ENCODE peak calls at places on chromosomes 11 and 22, in ten cellular contexts. One of them, this sample, is unnamed.

GRCh38 chr22:21646608-21647590 is 4.8 kb downstream of the SDF2L1 start:
- DNase-seq in iPS-NIHi11: peak
- DNase-seq in H54: peak
- DNase-seq in T-helper 1 cell: peak
- DNase-seq in AG09309: no peak
- DNase-seq in BJ: no peak
- DNase-seq in fibroblast of lung: peak
- DNase-seq in left cardiac atrium: peak
- DNase-seq in MV-4-11: peak
- DNase-seq in endothelial cell: peak
- DNase-seq in this sample: peak

GRCh38 chr11:75280770-75281468 is 40.3 kb downstream of the TPBGL start:
- DNase-seq in iPS-NIHi11: no peak
- DNase-seq in H54: no peak
- DNase-seq in T-helper 1 cell: no peak
- DNase-seq in AG09309: no peak
- DNase-seq in BJ: no peak
- DNase-seq in fibroblast of lung: no peak
- DNase-seq in left cardiac atrium: peak
- DNase-seq in MV-4-11: no peak
- DNase-seq in endothelial cell: peak
- DNase-seq in this sample: no peak

GRCh38 chr11:23021287-23021863 is 161.1 kb upstream of the CCDC179 start:
- DNase-seq in iPS-NIHi11: peak
- DNase-seq in H54: peak
- DNase-seq in T-helper 1 cell: no peak
- DNase-seq in AG09309: no peak
- DNase-seq in BJ: no peak
- DNase-seq in fibroblast of lung: peak
- DNase-seq in left cardiac atrium: no peak
- DNase-seq in MV-4-11: no peak
- DNase-seq in endothelial cell: peak
- DNase-seq in this sample: peak

GRCh38 chr22:42856179-42856864 is 751 bp downstream of the ARFGAP3 start:
- DNase-seq in iPS-NIHi11: no peak
- DNase-seq in H54: no peak
- DNase-seq in T-helper 1 cell: peak
- DNase-seq in AG09309: no peak
- DNase-seq in BJ: no peak
- DNase-seq in fibroblast of lung: peak
- DNase-seq in left cardiac atrium: peak
- DNase-seq in MV-4-11: peak
- DNase-seq in endothelial cell: no peak
- DNase-seq in this sample: peak

GRCh38 chr11:95360382-95360781 is 129.4 kb upstream of the SESN3 start:
- DNase-seq in iPS-NIHi11: peak
- DNase-seq in H54: no peak
- DNase-seq in T-helper 1 cell: no peak
- DNase-seq in AG09309: peak
- DNase-seq in BJ: no peak
- DNase-seq in fibroblast of lung: no peak
- DNase-seq in left cardiac atrium: no peak
- DNase-seq in MV-4-11: peak
- DNase-seq in endothelial cell: no peak
- DNase-seq in this sample: no peak

GRCh38 chr22:46598737-46599424 is 21.3 kb upstream of the GRAMD4 start:
- DNase-seq in iPS-NIHi11: no peak
- DNase-seq in H54: no peak
- DNase-seq in T-helper 1 cell: no peak
- DNase-seq in AG09309: no peak
- DNase-seq in BJ: no peak
- DNase-seq in fibroblast of lung: peak
- DNase-seq in left cardiac atrium: no peak
- DNase-seq in MV-4-11: peak
- DNase-seq in endothelial cell: no peak
- DNase-seq in this sample: no peak

GRCh38 chr11:118514103-118514502 is 13.2 kb upstream of the TTC36 start:
- DNase-seq in iPS-NIHi11: no peak
- DNase-seq in H54: no peak
- DNase-seq in T-helper 1 cell: no peak
- DNase-seq in AG09309: no peak
- DNase-seq in BJ: no peak
- DNase-seq in fibroblast of lung: no peak
- DNase-seq in left cardiac atrium: no peak
- DNase-seq in MV-4-11: no peak
- DNase-seq in endothelial cell: no peak
- DNase-seq in this sample: no peak

GRCh38 chr22:45690008-45690407 is 18.4 kb downstream of the ATXN10 start:
- DNase-seq in iPS-NIHi11: no peak
- DNase-seq in H54: no peak
- DNase-seq in T-helper 1 cell: no peak
- DNase-seq in AG09309: no peak
- DNase-seq in BJ: no peak
- DNase-seq in fibroblast of lung: no peak
- DNase-seq in left cardiac atrium: no peak
- DNase-seq in MV-4-11: no peak
- DNase-seq in endothelial cell: no peak
- DNase-seq in this sample: no peak

GRCh38 chr22:50276143-50276542 is 6.0 kb upstream of the MAPK11 start:
- DNase-seq in iPS-NIHi11: peak
- DNase-seq in H54: no peak
- DNase-seq in T-helper 1 cell: peak
- DNase-seq in AG09309: no peak
- DNase-seq in BJ: no peak
- DNase-seq in fibroblast of lung: peak
- DNase-seq in left cardiac atrium: peak
- DNase-seq in MV-4-11: peak
- DNase-seq in endothelial cell: peak
- DNase-seq in this sample: no peak

GRCh38 chr11:17386331-17387084 is 2.0 kb downstream of the KCNJ11 start:
- DNase-seq in iPS-NIHi11: peak
- DNase-seq in H54: peak
- DNase-seq in T-helper 1 cell: peak
- DNase-seq in AG09309: no peak
- DNase-seq in BJ: no peak
- DNase-seq in fibroblast of lung: peak
- DNase-seq in left cardiac atrium: peak
- DNase-seq in MV-4-11: peak
- DNase-seq in endothelial cell: peak
- DNase-seq in this sample: peak

GRCh38 chr22:37267661-37268413 is 14.5 kb upstream of the CYTH4 start:
- DNase-seq in iPS-NIHi11: no peak
- DNase-seq in H54: no peak
- DNase-seq in T-helper 1 cell: no peak
- DNase-seq in AG09309: no peak
- DNase-seq in BJ: no peak
- DNase-seq in fibroblast of lung: peak
- DNase-seq in left cardiac atrium: no peak
- DNase-seq in MV-4-11: peak
- DNase-seq in endothelial cell: no peak
- DNase-seq in this sample: no peak

GRCh38 chr11:130999086-130999485 is 82.8 kb upstream of the SNX19 start:
- DNase-seq in iPS-NIHi11: no peak
- DNase-seq in H54: no peak
- DNase-seq in T-helper 1 cell: no peak
- DNase-seq in AG09309: peak
- DNase-seq in BJ: no peak
- DNase-seq in fibroblast of lung: peak
- DNase-seq in left cardiac atrium: no peak
- DNase-seq in MV-4-11: no peak
- DNase-seq in endothelial cell: no peak
- DNase-seq in this sample: no peak

GRCh38 chr22:38033522-38034277 is 23.5 kb upstream of the PICK1 start:
- DNase-seq in iPS-NIHi11: no peak
- DNase-seq in H54: no peak
- DNase-seq in T-helper 1 cell: no peak
- DNase-seq in AG09309: no peak
- DNase-seq in BJ: no peak
- DNase-seq in fibroblast of lung: no peak
- DNase-seq in left cardiac atrium: no peak
- DNase-seq in MV-4-11: no peak
- DNase-seq in endothelial cell: no peak
- DNase-seq in this sample: peak

GRCh38 chr11:17402486-17402885 is 14.0 kb upstream of the KCNJ11 start:
- DNase-seq in iPS-NIHi11: no peak
- DNase-seq in H54: no peak
- DNase-seq in T-helper 1 cell: no peak
- DNase-seq in AG09309: no peak
- DNase-seq in BJ: no peak
- DNase-seq in fibroblast of lung: no peak
- DNase-seq in left cardiac atrium: no peak
- DNase-seq in MV-4-11: no peak
- DNase-seq in endothelial cell: no peak
- DNase-seq in this sample: no peak

GRCh38 chr11:12330491-12331231 is 46.7 kb upstream of the PARVA start:
- DNase-seq in iPS-NIHi11: peak
- DNase-seq in H54: no peak
- DNase-seq in T-helper 1 cell: no peak
- DNase-seq in AG09309: no peak
- DNase-seq in BJ: no peak
- DNase-seq in fibroblast of lung: peak
- DNase-seq in left cardiac atrium: no peak
- DNase-seq in MV-4-11: no peak
- DNase-seq in endothelial cell: no peak
- DNase-seq in this sample: peak

GRCh38 chr11:95917188-95918036 is 6.5 kb downstream of the MTMR2 start:
- DNase-seq in iPS-NIHi11: no peak
- DNase-seq in H54: no peak
- DNase-seq in T-helper 1 cell: no peak
- DNase-seq in AG09309: no peak
- DNase-seq in BJ: no peak
- DNase-seq in fibroblast of lung: peak
- DNase-seq in left cardiac atrium: no peak
- DNase-seq in MV-4-11: no peak
- DNase-seq in endothelial cell: no peak
- DNase-seq in this sample: no peak

GRCh38 chr22:50542416-50542927 is 3.2 kb upstream of the KLHDC7B start:
- DNase-seq in iPS-NIHi11: no peak
- DNase-seq in H54: no peak
- DNase-seq in T-helper 1 cell: no peak
- DNase-seq in AG09309: no peak
- DNase-seq in BJ: no peak
- DNase-seq in fibroblast of lung: no peak
- DNase-seq in left cardiac atrium: no peak
- DNase-seq in MV-4-11: peak
- DNase-seq in endothelial cell: no peak
- DNase-seq in this sample: no peak

GRCh38 chr11:9527481-9528140 is 45.9 kb upstream of the WEE1 start:
- DNase-seq in iPS-NIHi11: no peak
- DNase-seq in H54: no peak
- DNase-seq in T-helper 1 cell: no peak
- DNase-seq in AG09309: peak
- DNase-seq in BJ: peak
- DNase-seq in fibroblast of lung: peak
- DNase-seq in left cardiac atrium: no peak
- DNase-seq in MV-4-11: no peak
- DNase-seq in endothelial cell: no peak
- DNase-seq in this sample: no peak

GRCh38 chr11:47516155-47516554 is 36.8 kb downstream of the CELF1 start:
- DNase-seq in iPS-NIHi11: no peak
- DNase-seq in H54: no peak
- DNase-seq in T-helper 1 cell: no peak
- DNase-seq in AG09309: no peak
- DNase-seq in BJ: no peak
- DNase-seq in fibroblast of lung: no peak
- DNase-seq in left cardiac atrium: no peak
- DNase-seq in MV-4-11: no peak
- DNase-seq in endothelial cell: no peak
- DNase-seq in this sample: no peak

GRCh38 chr22:41500303-41500702 is 31.4 kb downstream of the ACO2 start:
- DNase-seq in iPS-NIHi11: no peak
- DNase-seq in H54: no peak
- DNase-seq in T-helper 1 cell: no peak
- DNase-seq in AG09309: no peak
- DNase-seq in BJ: no peak
- DNase-seq in fibroblast of lung: no peak
- DNase-seq in left cardiac atrium: no peak
- DNase-seq in MV-4-11: no peak
- DNase-seq in endothelial cell: no peak
- DNase-seq in this sample: no peak

GRCh38 chr22:19131685-19132015 is 542 bp downstream of the TSSK2 start:
- DNase-seq in iPS-NIHi11: no peak
- DNase-seq in H54: no peak
- DNase-seq in T-helper 1 cell: no peak
- DNase-seq in AG09309: no peak
- DNase-seq in BJ: no peak
- DNase-seq in fibroblast of lung: no peak
- DNase-seq in left cardiac atrium: no peak
- DNase-seq in MV-4-11: no peak
- DNase-seq in endothelial cell: no peak
- DNase-seq in this sample: no peak

GRCh38 chr11:114916406-114916805 is 238.1 kb downstream of the NXPE2 start:
- DNase-seq in iPS-NIHi11: no peak
- DNase-seq in H54: no peak
- DNase-seq in T-helper 1 cell: no peak
- DNase-seq in AG09309: no peak
- DNase-seq in BJ: no peak
- DNase-seq in fibroblast of lung: no peak
- DNase-seq in left cardiac atrium: no peak
- DNase-seq in MV-4-11: no peak
- DNase-seq in endothelial cell: no peak
- DNase-seq in this sample: no peak

GRCh38 chr11:118635642-118636041 is 28.2 kb downstream of the PHLDB1 start:
- DNase-seq in iPS-NIHi11: no peak
- DNase-seq in H54: no peak
- DNase-seq in T-helper 1 cell: no peak
- DNase-seq in AG09309: no peak
- DNase-seq in BJ: no peak
- DNase-seq in fibroblast of lung: no peak
- DNase-seq in left cardiac atrium: no peak
- DNase-seq in MV-4-11: no peak
- DNase-seq in endothelial cell: no peak
- DNase-seq in this sample: no peak

GRCh38 chr22:29117799-29118477 is 45.1 kb downstream of the KREMEN1 start:
- DNase-seq in iPS-NIHi11: no peak
- DNase-seq in H54: no peak
- DNase-seq in T-helper 1 cell: no peak
- DNase-seq in AG09309: no peak
- DNase-seq in BJ: no peak
- DNase-seq in fibroblast of lung: peak
- DNase-seq in left cardiac atrium: no peak
- DNase-seq in MV-4-11: peak
- DNase-seq in endothelial cell: no peak
- DNase-seq in this sample: no peak

GRCh38 chr11:12539570-12539969 is 134.7 kb upstream of the TEAD1 start:
- DNase-seq in iPS-NIHi11: no peak
- DNase-seq in H54: peak
- DNase-seq in T-helper 1 cell: no peak
- DNase-seq in AG09309: peak
- DNase-seq in BJ: peak
- DNase-seq in fibroblast of lung: peak
- DNase-seq in left cardiac atrium: no peak
- DNase-seq in MV-4-11: no peak
- DNase-seq in endothelial cell: no peak
- DNase-seq in this sample: no peak

GRCh38 chr22:31628362-31628761 is 33.7 kb downstream of the PISD start:
- DNase-seq in iPS-NIHi11: no peak
- DNase-seq in H54: no peak
- DNase-seq in T-helper 1 cell: no peak
- DNase-seq in AG09309: no peak
- DNase-seq in BJ: no peak
- DNase-seq in fibroblast of lung: no peak
- DNase-seq in left cardiac atrium: no peak
- DNase-seq in MV-4-11: no peak
- DNase-seq in endothelial cell: no peak
- DNase-seq in this sample: no peak

GRCh38 chr11:59102259-59102765 is 4.7 kb upstream of the FAM111B start:
- DNase-seq in iPS-NIHi11: peak
- DNase-seq in H54: no peak
- DNase-seq in T-helper 1 cell: peak
- DNase-seq in AG09309: no peak
- DNase-seq in BJ: no peak
- DNase-seq in fibroblast of lung: peak
- DNase-seq in left cardiac atrium: peak
- DNase-seq in MV-4-11: peak
- DNase-seq in endothelial cell: peak
- DNase-seq in this sample: peak

GRCh38 chr11:34957606-34958005 is 41.2 kb downstream of the PDHX start:
- DNase-seq in iPS-NIHi11: no peak
- DNase-seq in H54: no peak
- DNase-seq in T-helper 1 cell: no peak
- DNase-seq in AG09309: no peak
- DNase-seq in BJ: no peak
- DNase-seq in fibroblast of lung: no peak
- DNase-seq in left cardiac atrium: no peak
- DNase-seq in MV-4-11: no peak
- DNase-seq in endothelial cell: no peak
- DNase-seq in this sample: no peak

This sample was measured in retina.